ENCODE peak calls at places on chromosome 16, in seven cellular contexts. J, E, L, D, Z, Q and Y are unnamed samples.

GRCh38 chr16:70700101-70701020 is 14.5 kb upstream of the MTSS2 start:
- DNase-seq in Z (peak; percentile 9), E (no peak), D (no peak), L (peak; percentile 67), J (peak; percentile 84), Q (no peak), Y (no peak)

GRCh38 chr16:48535831-48536599 is 74.0 kb downstream of the N4BP1 start:
- DNase-seq in J (no peak), D (peak; percentile 31), Q (no peak), L (peak; percentile 82), E (no peak), Z (no peak), Y (no peak)

GRCh38 chr16:54936979-54937672 is 6.5 kb downstream of the IRX5 start:
- DNase-seq in Z (no peak), Q (no peak), E (no peak), D (no peak), L (peak; percentile 84), J (no peak), Y (no peak)

GRCh38 chr16:4762205-4762604 is 4.8 kb downstream of the ZNF500 start:
- DNase-seq in Q (no peak), J (no peak), E (no peak), L (no peak), D (no peak), Z (no peak), Y (no peak)

GRCh38 chr16:76964464-76965154 is 226.4 kb upstream of the MON1B start:
- DNase-seq in D (no peak), J (no peak), L (no peak), Q (no peak), E (no peak), Z (no peak), Y (no peak)

GRCh38 chr16:84672276-84673202 is 24.2 kb downstream of the KLHL36 start:
- DNase-seq in E (peak; percentile 81), L (peak; percentile 77), D (peak; percentile 68), Q (peak; percentile 77), Z (peak; percentile 39), J (peak; percentile 51), Y (peak; percentile 81)

GRCh38 chr16:20740007-20740883 is 1.4 kb downstream of the THUMPD1 start:
- DNase-seq in Z (no peak), J (no peak), E (no peak), L (peak; percentile 40), D (no peak), Q (no peak), Y (no peak)

GRCh38 chr16:27430923-27431484 is 29.0 kb downstream of the IL21R start:
- DNase-seq in J (peak; percentile 7), Q (no peak), Z (no peak), E (no peak), L (no peak), D (peak; percentile 52), Y (no peak)

GRCh38 chr16:48499822-48500440 is 110.0 kb downstream of the N4BP1 start:
- DNase-seq in D (peak; percentile 93), Q (no peak), Z (no peak), L (peak; percentile 66), J (no peak), E (no peak), Y (no peak)

GRCh38 chr16:24950275-24950674 is 64.9 kb downstream of the ARHGAP17 start:
- DNase-seq in Q (no peak), L (no peak), E (no peak), J (no peak), Z (no peak), D (peak; percentile 84), Y (peak; percentile 40)

GRCh38 chr16:89944773-89945172 is 3.8 kb upstream of the DEF8 start:
- DNase-seq in Z (no peak), Q (no peak), L (no peak), E (no peak), J (no peak), D (no peak), Y (no peak)

GRCh38 chr16:11372073-11372923 is 27.0 kb downstream of the RMI2 start:
- DNase-seq in J (no peak), L (no peak), Q (no peak), E (no peak), Z (no peak), D (no peak), Y (no peak)